ENCODE peak calls at places on chromosomes 6 and 20, in six cellular contexts. F is ascending aorta, P is tibial artery, Z is pancreas, J is HFF-Myc, D is transverse colon. N is an unnamed sample.

GRCh38 chr20:10540636-10541493 is 105.8 kb downstream of the SLX4IP start:
- DNase-seq in D (no peak), Z (no peak), J (no peak), P (no peak), F (no peak), N (peak)

GRCh38 chr6:44179072-44179536 is 20.5 kb downstream of the CAPN11 start:
- DNase-seq in P (no peak), D (no peak), F (no peak), Z (no peak), J (no peak), N (no peak)

GRCh38 chr6:138590796-138591709 is 91.8 kb upstream of the NHSL1 start:
- DNase-seq in P (peak), Z (peak), F (no peak), D (peak), J (peak), N (peak)

GRCh38 chr20:5270608-5271007 is 46.1 kb downstream of the PROKR2 start:
- DNase-seq in J (no peak), F (no peak), P (no peak), Z (no peak), D (no peak), N (no peak)

GRCh38 chr20:46751856-46752255 is 42.4 kb downstream of the SLC2A10 start:
- DNase-seq in P (no peak), Z (no peak), D (no peak), F (no peak), J (no peak), N (no peak)

GRCh38 chr20:49397525-49397924 is 84.9 kb downstream of the KCNB1 start:
- DNase-seq in J (no peak), D (no peak), Z (no peak), P (peak), F (no peak), N (no peak)

GRCh38 chr6:120805267-120805666 is 529.0 kb downstream of the TBC1D32 start:
- DNase-seq in P (no peak), D (no peak), F (no peak), J (no peak), Z (no peak), N (no peak)

GRCh38 chr20:39954585-39954984 is 734.5 kb downstream of the MAFB start:
- DNase-seq in F (no peak), J (peak), Z (no peak), D (no peak), P (no peak), N (no peak)

GRCh38 chr6:37625591-37626374 is 71.9 kb downstream of the MDGA1 start:
- DNase-seq in Z (no peak), P (no peak), J (no peak), D (no peak), F (no peak), N (no peak)

GRCh38 chr6:1525364-1526038 is 84.2 kb upstream of the FOXC1 start:
- DNase-seq in D (no peak), F (no peak), P (no peak), Z (no peak), J (no peak), N (no peak)

GRCh38 chr6:19934996-19935591 is 97.9 kb downstream of the ID4 start:
- DNase-seq in P (peak), D (no peak), J (no peak), F (no peak), Z (no peak), N (no peak)

GRCh38 chr6:101926149-101926925 is 532.8 kb downstream of the GRIK2 start:
- DNase-seq in F (no peak), J (peak), D (no peak), Z (no peak), P (no peak), N (no peak)

GRCh38 chr6:27575594-27576361 is 102.9 kb upstream of the ZNF184 start:
- DNase-seq in P (no peak), D (no peak), J (no peak), F (no peak), Z (no peak), N (no peak)

GRCh38 chr6:3372912-3373554 is 83.8 kb downstream of the SLC22A23 start:
- DNase-seq in J (no peak), F (no peak), Z (no peak), P (no peak), D (peak), N (peak)

GRCh38 chr6:87026961-87027360 is 67.9 kb downstream of the CGA start:
- DNase-seq in D (no peak), F (no peak), P (no peak), J (no peak), Z (no peak), N (no peak)

GRCh38 chr6:27591660-27592059 is 118.8 kb upstream of the ZNF184 start:
- DNase-seq in Z (no peak), J (no peak), F (no peak), D (no peak), P (no peak), N (no peak)

GRCh38 chr20:38196592-38196991 is 31.5 kb upstream of the TGM2 start:
- DNase-seq in F (peak), J (no peak), P (peak), D (peak), Z (peak), N (no peak)

GRCh38 chr6:106525885-106526280 is 103.4 kb downstream of the RTN4IP1 start:
- DNase-seq in P (no peak), F (no peak), Z (no peak), D (no peak), J (no peak), N (peak)

GRCh38 chr6:169166896-169167580 is 86.6 kb downstream of the THBS2 start:
- DNase-seq in D (no peak), P (no peak), F (no peak), Z (no peak), J (no peak), N (no peak)

GRCh38 chr20:56827763-56828162 is 198.7 kb downstream of the TFAP2C start:
- DNase-seq in J (no peak), Z (no peak), P (no peak), F (no peak), D (no peak), N (no peak)

GRCh38 chr6:79946242-79946641 is 1.1 kb downstream of the ELOVL4 start:
- DNase-seq in J (no peak), Z (no peak), P (no peak), D (no peak), F (no peak), N (no peak)

GRCh38 chr6:159691133-159691962 is 1.7 kb downstream of the SOD2 start:
- DNase-seq in P (no peak), D (no peak), J (peak), F (no peak), Z (peak), N (peak)

GRCh38 chr6:1379026-1379809 is 10.2 kb upstream of the FOXF2 start:
- DNase-seq in D (no peak), J (no peak), Z (no peak), F (no peak), P (no peak), N (no peak)

GRCh38 chr20:57849868-57850215 is 140.0 kb upstream of the PMEPA1 start:
- DNase-seq in F (no peak), Z (no peak), J (no peak), D (no peak), P (no peak), N (no peak)

GRCh38 chr6:118869350-118869749 is 24.6 kb upstream of the ASF1A start:
- DNase-seq in D (no peak), F (no peak), P (no peak), Z (no peak), J (no peak), N (no peak)

GRCh38 chr6:17115251-17116089 is 13.6 kb downstream of the STMND1 start:
- DNase-seq in Z (no peak), P (no peak), D (no peak), F (no peak), J (peak), N (no peak)

GRCh38 chr6:159769470-159769869 is 7.6 kb downstream of the ACAT2 start:
- DNase-seq in P (no peak), Z (no peak), J (no peak), F (no peak), D (no peak), N (no peak)

GRCh38 chr20:61414455-61414991 is 162.5 kb downstream of the CDH4 start:
- DNase-seq in Z (no peak), F (no peak), P (no peak), D (no peak), J (no peak), N (no peak)

GRCh38 chr20:48329676-48330644 is 497.8 kb downstream of the PREX1 start:
- DNase-seq in J (no peak), F (no peak), P (no peak), D (no peak), Z (no peak), N (peak)

GRCh38 chr20:52434041-52434425 is 242.5 kb upstream of the ZFP64 start:
- DNase-seq in P (no peak), D (no peak), Z (no peak), J (no peak), F (no peak), N (no peak)

GRCh38 chr6:142856857-142857608 is 87.9 kb downstream of the HIVEP2 start:
- DNase-seq in D (peak), J (no peak), Z (no peak), F (no peak), P (no peak), N (no peak)

GRCh38 chr6:110233769-110234374 is 53.6 kb downstream of the CDC40 start:
- DNase-seq in P (no peak), J (no peak), D (no peak), F (no peak), Z (no peak), N (peak)

GRCh38 chr20:53898558-53898931 is 171.8 kb downstream of the BCAS1 start:
- DNase-seq in F (no peak), P (no peak), J (no peak), D (no peak), Z (no peak), N (no peak)

GRCh38 chr6:31572041-31572911 is at the start of gene LTA:
- DNase-seq in F (no peak), P (no peak), J (no peak), D (peak), Z (no peak), N (no peak)

GRCh38 chr20:46305331-46305972 is 2.8 kb downstream of the CDH22 start:
- DNase-seq in P (no peak), D (no peak), Z (peak), F (no peak), J (no peak), N (peak)

GRCh38 chr6:2746557-2747061 is 4.1 kb downstream of the MYLK4 start:
- DNase-seq in Z (no peak), D (no peak), F (no peak), P (no peak), J (no peak), N (no peak)

GRCh38 chr6:134347141-134347540 is 29.2 kb upstream of the SGK1 start:
- DNase-seq in D (no peak), F (no peak), P (no peak), Z (no peak), J (no peak), N (no peak)

GRCh38 chr20:33477386-33478234 is 12.3 kb upstream of the CBFA2T2 start:
- DNase-seq in J (no peak), P (no peak), D (peak), Z (no peak), F (no peak), N (peak)

GRCh38 chr6:117550078-117550600 is 52.2 kb downstream of the GOPC start:
- DNase-seq in Z (no peak), F (no peak), D (no peak), P (no peak), J (no peak), N (no peak)
- H3K4me3 ChIP-seq in Z (no peak), F (no peak), D (no peak), P (no peak), J (no peak), N (no peak)

DNA sequence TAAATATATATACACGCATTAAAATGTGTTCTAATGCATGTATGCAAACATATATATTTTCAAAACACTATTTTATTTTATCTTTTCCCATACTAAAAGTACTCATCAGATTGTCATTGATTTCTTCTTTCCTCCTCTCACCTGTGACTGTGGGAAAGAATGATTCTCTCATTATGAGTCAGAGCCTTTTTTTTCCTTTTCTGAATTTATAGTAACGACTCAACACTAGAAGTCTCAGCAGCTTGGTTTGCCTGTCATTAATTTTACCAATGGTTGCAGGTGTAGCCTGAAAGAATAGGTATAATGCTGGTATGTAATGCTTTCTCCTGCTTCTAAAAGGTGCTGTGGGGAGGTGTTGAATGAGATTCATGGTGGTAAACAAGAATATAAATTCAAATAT is 328.7 kb downstream of the UTRN start:
- DNase-seq in Z (no peak), D (no peak), J (no peak), P (no peak), F (no peak), N (no peak)
- H3K4me3 ChIP-seq in Z (no peak), D (no peak), J (no peak), P (no peak), F (no peak), N (no peak)

GRCh38 chr6:46040288-46040687 is 24.6 kb upstream of the CLIC5 start:
- DNase-seq in Z (no peak), P (no peak), D (no peak), F (no peak), J (no peak), N (no peak)
- H3K4me3 ChIP-seq in Z (no peak), P (no peak), D (no peak), F (no peak), J (no peak), N (no peak)

GRCh38 chr6:73941892-73942291 is 245.9 kb downstream of the CD109 start:
- DNase-seq in Z (no peak), P (no peak), F (no peak), J (no peak), D (no peak), N (no peak)
- H3K4me3 ChIP-seq in Z (no peak), P (no peak), F (no peak), J (no peak), D (no peak), N (no peak)

DNA sequence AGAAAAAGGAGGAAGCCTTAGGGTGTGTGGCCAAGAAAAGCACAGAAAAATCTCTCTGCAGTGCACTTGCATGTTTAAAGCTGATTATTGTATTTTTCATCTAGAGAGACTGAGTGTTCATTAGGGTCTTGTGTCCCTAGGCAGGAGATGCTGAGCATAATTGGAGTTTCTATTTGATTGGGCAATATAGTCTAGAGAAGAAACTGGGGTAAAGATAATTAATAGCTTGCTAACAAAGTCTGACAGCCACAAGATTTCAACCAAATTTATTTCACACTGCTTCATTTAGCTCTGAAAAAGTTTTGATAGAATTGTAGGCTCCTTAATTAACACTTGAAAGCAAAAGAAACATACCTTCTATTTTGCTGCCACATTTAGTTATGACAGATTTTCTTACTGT is 2.3 kb downstream of the FLRT3 start:
- DNase-seq in D (no peak), Z (no peak), P (no peak), F (no peak), J (no peak), N (no peak)
- H3K4me3 ChIP-seq in D (no peak), Z (no peak), P (no peak), F (no peak), J (peak), N (peak)

GRCh38 chr6:125753218-125753936 is 3.9 kb downstream of the HEY2 start:
- DNase-seq in J (no peak), P (peak), F (no peak), Z (peak), D (no peak), N (peak)

GRCh38 chr6:125750692-125751333 is 1.4 kb downstream of the HEY2 start:
- DNase-seq in F (no peak), D (no peak), P (no peak), J (no peak), Z (no peak), N (no peak)

GRCh38 chr6:125753937-125754259 is 4.5 kb downstream of the HEY2 start:
- DNase-seq in J (no peak), D (no peak), Z (no peak), P (no peak), F (no peak), N (no peak)

GRCh38 chr6:125751334-125751916 is 2.0 kb downstream of the HEY2 start:
- DNase-seq in P (no peak), F (no peak), Z (no peak), J (no peak), D (no peak), N (no peak)

GRCh38 chr6:125752773-125753172 is 3.3 kb downstream of the HEY2 start:
- DNase-seq in Z (no peak), D (no peak), J (no peak), P (no peak), F (no peak), N (no peak)
- H3K4me3 ChIP-seq in Z (no peak), D (no peak), J (no peak), P (peak), F (peak), N (no peak)

DNA sequence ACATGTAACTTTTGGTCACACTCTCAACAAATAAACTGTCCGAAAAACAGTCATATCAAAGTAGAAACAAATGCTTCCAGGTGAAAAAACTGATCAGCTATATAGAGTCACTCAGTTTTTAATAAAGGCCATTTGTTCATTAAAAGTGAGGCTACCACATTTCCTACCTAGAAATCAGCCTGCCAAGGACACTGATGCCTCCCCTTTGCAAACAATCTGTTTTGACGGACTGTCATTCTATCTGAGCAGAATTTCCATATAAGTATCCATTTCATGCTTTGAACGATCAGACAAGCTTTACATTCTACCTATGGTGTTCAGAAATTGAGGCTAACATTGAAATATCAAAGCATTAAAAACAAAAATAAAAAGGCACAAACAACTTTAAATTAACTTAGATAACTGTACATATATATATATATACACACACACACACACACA is 2.9 kb downstream of the CCN2 start:
- DNase-seq in D (no peak), J (no peak), F (no peak), P (no peak), Z (no peak), N (no peak)
- H3K4me3 ChIP-seq in D (peak), J (peak), F (peak), P (peak), Z (no peak), N (no peak)

GRCh38 chr20:45294003-45294368 is 12.7 kb upstream of the RBPJL start:
- DNase-seq in P (no peak), F (no peak), J (no peak), Z (no peak), D (no peak), N (no peak)
- H3K4me3 ChIP-seq in P (no peak), F (peak), J (peak), Z (no peak), D (no peak), N (no peak)

GRCh38 chr20:44223721-44224120 is 13.2 kb upstream of the OSER1 start:
- DNase-seq in D (peak), J (no peak), P (no peak), F (no peak), Z (no peak), N (peak)

GRCh38 chr20:44221368-44221767 is 10.8 kb upstream of the OSER1 start:
- DNase-seq in J (no peak), P (no peak), Z (no peak), F (no peak), D (no peak), N (no peak)

GRCh38 chr20:44222027-44222426 is 11.5 kb upstream of the OSER1 start:
- DNase-seq in F (no peak), P (no peak), D (no peak), J (no peak), Z (no peak), N (no peak)

GRCh38 chr20:44222969-44223368 is 12.4 kb upstream of the OSER1 start:
- DNase-seq in P (no peak), F (no peak), J (no peak), Z (no peak), D (no peak), N (no peak)

DNA sequence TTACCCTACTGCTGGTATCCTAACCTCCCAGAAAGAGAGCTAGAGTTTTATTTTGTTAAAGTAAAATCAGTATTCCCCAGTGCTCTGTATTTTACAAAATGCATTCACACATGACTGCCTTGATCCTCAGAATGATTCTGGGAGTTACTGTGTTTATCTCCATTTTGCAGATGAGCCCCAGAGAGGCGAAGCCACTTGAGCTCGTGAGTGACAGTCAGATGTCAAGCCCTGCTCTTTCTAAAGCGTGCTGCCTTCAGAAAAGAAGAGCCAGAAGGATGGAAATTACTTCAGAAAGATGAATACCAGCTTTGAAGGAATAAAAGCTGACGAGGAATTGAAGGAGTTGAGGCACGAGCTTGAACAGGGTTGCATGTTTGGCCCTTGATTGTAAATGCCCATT is 14.1 kb upstream of the OSER1 start:
- DNase-seq in Z (no peak), J (no peak), F (no peak), P (no peak), D (no peak), N (no peak)
- H3K4me3 ChIP-seq in Z (no peak), J (no peak), F (no peak), P (no peak), D (no peak), N (no peak)

GRCh38 chr6:132919028-132919427 is 104.7 kb downstream of the RPS12 start:
- DNase-seq in J (no peak), Z (no peak), F (no peak), P (no peak), D (no peak), N (no peak)

GRCh38 chr6:132919476-132919875 is 105.1 kb downstream of the RPS12 start:
- DNase-seq in Z (peak), P (peak), J (peak), F (no peak), D (peak), N (peak)
- H3K4me3 ChIP-seq in Z (no peak), P (no peak), J (no peak), F (no peak), D (no peak), N (no peak)

N was measured in small intestine.